ENCODE peak calls at places on chromosomes 13 and 19, in ten cellular contexts. One of them, this sample, is unnamed.

GRCh38 chr13:45875951-45876350 is 24.4 kb upstream of the SIAH3 start:
- DNase-seq in fibroblast of gingiva: no peak
- DNase-seq in brain microvascular endothelial cell: no peak
- DNase-seq in stimulated activated CD8-positive, alpha-beta memory T cell treated with anti-CD3 and anti-CD28 coated beads, Interleukin-7, amount 100 ng/mL, for 1 hour: no peak
- DNase-seq in NAMALWA: no peak
- DNase-seq in amniotic stem cell: no peak
- DNase-seq in T-helper 9 cell: no peak
- DNase-seq in WTC11: no peak
- DNase-seq in neuronal stem cell: no peak
- DNase-seq in GM13976: no peak
- DNase-seq in this sample: no peak

GRCh38 chr13:46577656-46578589 is 25.0 kb downstream of the LRCH1 start:
- DNase-seq in neuronal stem cell: no peak
- DNase-seq in GM13976: no peak
- DNase-seq in amniotic stem cell: no peak
- DNase-seq in T-helper 9 cell: no peak
- DNase-seq in NAMALWA: no peak
- DNase-seq in fibroblast of gingiva: peak
- DNase-seq in stimulated activated CD8-positive, alpha-beta memory T cell treated with anti-CD3 and anti-CD28 coated beads, Interleukin-7, amount 100 ng/mL, for 1 hour: no peak
- DNase-seq in brain microvascular endothelial cell: no peak
- DNase-seq in WTC11: no peak
- DNase-seq in this sample: no peak

GRCh38 chr19:11673608-11674041 is 65.1 kb downstream of the ZNF823 start:
- DNase-seq in T-helper 9 cell: no peak
- DNase-seq in GM13976: peak
- DNase-seq in amniotic stem cell: peak
- DNase-seq in fibroblast of gingiva: peak
- DNase-seq in brain microvascular endothelial cell: peak
- DNase-seq in NAMALWA: no peak
- DNase-seq in stimulated activated CD8-positive, alpha-beta memory T cell treated with anti-CD3 and anti-CD28 coated beads, Interleukin-7, amount 100 ng/mL, for 1 hour: no peak
- DNase-seq in neuronal stem cell: peak
- DNase-seq in WTC11: peak
- DNase-seq in this sample: peak

GRCh38 chr13:114099918-114100445 is 32.4 kb downstream of the RASA3 start:
- DNase-seq in amniotic stem cell: no peak
- DNase-seq in fibroblast of gingiva: peak
- DNase-seq in stimulated activated CD8-positive, alpha-beta memory T cell treated with anti-CD3 and anti-CD28 coated beads, Interleukin-7, amount 100 ng/mL, for 1 hour: no peak
- DNase-seq in NAMALWA: no peak
- DNase-seq in GM13976: no peak
- DNase-seq in WTC11: peak
- DNase-seq in brain microvascular endothelial cell: no peak
- DNase-seq in neuronal stem cell: no peak
- DNase-seq in T-helper 9 cell: no peak
- DNase-seq in this sample: no peak

GRCh38 chr13:64075543-64076271 is 2660.1 kb upstream of the PCDH20 start:
- DNase-seq in fibroblast of gingiva: no peak
- DNase-seq in neuronal stem cell: no peak
- DNase-seq in GM13976: no peak
- DNase-seq in WTC11: no peak
- DNase-seq in brain microvascular endothelial cell: no peak
- DNase-seq in T-helper 9 cell: no peak
- DNase-seq in stimulated activated CD8-positive, alpha-beta memory T cell treated with anti-CD3 and anti-CD28 coated beads, Interleukin-7, amount 100 ng/mL, for 1 hour: no peak
- DNase-seq in amniotic stem cell: no peak
- DNase-seq in NAMALWA: no peak
- DNase-seq in this sample: peak

GRCh38 chr13:42396501-42396900 is 124.5 kb downstream of the AKAP11 start:
- DNase-seq in brain microvascular endothelial cell: no peak
- DNase-seq in stimulated activated CD8-positive, alpha-beta memory T cell treated with anti-CD3 and anti-CD28 coated beads, Interleukin-7, amount 100 ng/mL, for 1 hour: peak
- DNase-seq in T-helper 9 cell: no peak
- DNase-seq in fibroblast of gingiva: no peak
- DNase-seq in GM13976: no peak
- DNase-seq in NAMALWA: no peak
- DNase-seq in WTC11: no peak
- DNase-seq in amniotic stem cell: no peak
- DNase-seq in neuronal stem cell: no peak
- DNase-seq in this sample: no peak

GRCh38 chr19:44796701-44797115 is 12.2 kb upstream of the BCAM start:
- DNase-seq in T-helper 9 cell: no peak
- DNase-seq in GM13976: peak
- DNase-seq in stimulated activated CD8-positive, alpha-beta memory T cell treated with anti-CD3 and anti-CD28 coated beads, Interleukin-7, amount 100 ng/mL, for 1 hour: no peak
- DNase-seq in WTC11: no peak
- DNase-seq in NAMALWA: no peak
- DNase-seq in amniotic stem cell: no peak
- DNase-seq in neuronal stem cell: no peak
- DNase-seq in fibroblast of gingiva: no peak
- DNase-seq in brain microvascular endothelial cell: no peak
- DNase-seq in this sample: no peak

GRCh38 chr19:5013761-5014160 is 44.8 kb downstream of the KDM4B start:
- DNase-seq in NAMALWA: no peak
- DNase-seq in neuronal stem cell: no peak
- DNase-seq in stimulated activated CD8-positive, alpha-beta memory T cell treated with anti-CD3 and anti-CD28 coated beads, Interleukin-7, amount 100 ng/mL, for 1 hour: no peak
- DNase-seq in T-helper 9 cell: no peak
- DNase-seq in WTC11: no peak
- DNase-seq in fibroblast of gingiva: no peak
- DNase-seq in amniotic stem cell: no peak
- DNase-seq in GM13976: no peak
- DNase-seq in brain microvascular endothelial cell: no peak
- DNase-seq in this sample: no peak

GRCh38 chr13:37960427-37960826 is 90.9 kb upstream of the TRPC4 start:
- DNase-seq in NAMALWA: peak
- DNase-seq in neuronal stem cell: no peak
- DNase-seq in GM13976: no peak
- DNase-seq in fibroblast of gingiva: no peak
- DNase-seq in brain microvascular endothelial cell: no peak
- DNase-seq in WTC11: no peak
- DNase-seq in T-helper 9 cell: no peak
- DNase-seq in amniotic stem cell: no peak
- DNase-seq in stimulated activated CD8-positive, alpha-beta memory T cell treated with anti-CD3 and anti-CD28 coated beads, Interleukin-7, amount 100 ng/mL, for 1 hour: no peak
- DNase-seq in this sample: no peak

GRCh38 chr13:84192125-84192524 is 309.9 kb upstream of the SLITRK1 start:
- DNase-seq in WTC11: no peak
- DNase-seq in amniotic stem cell: peak
- DNase-seq in T-helper 9 cell: no peak
- DNase-seq in brain microvascular endothelial cell: peak
- DNase-seq in fibroblast of gingiva: peak
- DNase-seq in NAMALWA: no peak
- DNase-seq in GM13976: no peak
- DNase-seq in neuronal stem cell: no peak
- DNase-seq in stimulated activated CD8-positive, alpha-beta memory T cell treated with anti-CD3 and anti-CD28 coated beads, Interleukin-7, amount 100 ng/mL, for 1 hour: no peak
- DNase-seq in this sample: peak

GRCh38 chr13:30486230-30487074 is 20.7 kb upstream of the HMGB1 start:
- DNase-seq in NAMALWA: no peak
- DNase-seq in T-helper 9 cell: no peak
- DNase-seq in brain microvascular endothelial cell: no peak
- DNase-seq in amniotic stem cell: no peak
- DNase-seq in WTC11: no peak
- DNase-seq in neuronal stem cell: no peak
- DNase-seq in stimulated activated CD8-positive, alpha-beta memory T cell treated with anti-CD3 and anti-CD28 coated beads, Interleukin-7, amount 100 ng/mL, for 1 hour: no peak
- DNase-seq in GM13976: no peak
- DNase-seq in fibroblast of gingiva: no peak
- DNase-seq in this sample: no peak

GRCh38 chr13:39481493-39481892 is 121.5 kb downstream of the LHFPL6 start:
- DNase-seq in GM13976: no peak
- DNase-seq in amniotic stem cell: no peak
- DNase-seq in stimulated activated CD8-positive, alpha-beta memory T cell treated with anti-CD3 and anti-CD28 coated beads, Interleukin-7, amount 100 ng/mL, for 1 hour: no peak
- DNase-seq in WTC11: no peak
- DNase-seq in T-helper 9 cell: no peak
- DNase-seq in NAMALWA: no peak
- DNase-seq in neuronal stem cell: no peak
- DNase-seq in brain microvascular endothelial cell: no peak
- DNase-seq in fibroblast of gingiva: no peak
- DNase-seq in this sample: no peak

GRCh38 chr19:53102701-53103140 is 501 bp downstream of the ZNF160 start:
- DNase-seq in WTC11: peak
- DNase-seq in brain microvascular endothelial cell: peak
- DNase-seq in T-helper 9 cell: peak
- DNase-seq in stimulated activated CD8-positive, alpha-beta memory T cell treated with anti-CD3 and anti-CD28 coated beads, Interleukin-7, amount 100 ng/mL, for 1 hour: no peak
- DNase-seq in NAMALWA: peak
- DNase-seq in fibroblast of gingiva: peak
- DNase-seq in GM13976: peak
- DNase-seq in neuronal stem cell: no peak
- DNase-seq in amniotic stem cell: no peak
- DNase-seq in this sample: peak

GRCh38 chr19:45917421-45918091 is 3.0 kb upstream of the NANOS2 start:
- DNase-seq in GM13976: no peak
- DNase-seq in brain microvascular endothelial cell: no peak
- DNase-seq in neuronal stem cell: no peak
- DNase-seq in amniotic stem cell: no peak
- DNase-seq in T-helper 9 cell: no peak
- DNase-seq in fibroblast of gingiva: no peak
- DNase-seq in NAMALWA: no peak
- DNase-seq in WTC11: no peak
- DNase-seq in stimulated activated CD8-positive, alpha-beta memory T cell treated with anti-CD3 and anti-CD28 coated beads, Interleukin-7, amount 100 ng/mL, for 1 hour: no peak
- DNase-seq in this sample: no peak

GRCh38 chr19:35167251-35168119 is 12.9 kb downstream of the FXYD5 start:
- DNase-seq in T-helper 9 cell: no peak
- DNase-seq in fibroblast of gingiva: no peak
- DNase-seq in brain microvascular endothelial cell: no peak
- DNase-seq in WTC11: no peak
- DNase-seq in amniotic stem cell: no peak
- DNase-seq in stimulated activated CD8-positive, alpha-beta memory T cell treated with anti-CD3 and anti-CD28 coated beads, Interleukin-7, amount 100 ng/mL, for 1 hour: no peak
- DNase-seq in GM13976: no peak
- DNase-seq in neuronal stem cell: no peak
- DNase-seq in NAMALWA: no peak
- DNase-seq in this sample: no peak

GRCh38 chr13:86397640-86398039 is 598.4 kb upstream of the SLITRK6 start:
- DNase-seq in GM13976: no peak
- DNase-seq in neuronal stem cell: no peak
- DNase-seq in fibroblast of gingiva: no peak
- DNase-seq in WTC11: no peak
- DNase-seq in brain microvascular endothelial cell: no peak
- DNase-seq in NAMALWA: no peak
- DNase-seq in amniotic stem cell: no peak
- DNase-seq in stimulated activated CD8-positive, alpha-beta memory T cell treated with anti-CD3 and anti-CD28 coated beads, Interleukin-7, amount 100 ng/mL, for 1 hour: no peak
- DNase-seq in T-helper 9 cell: no peak
- DNase-seq in this sample: no peak

GRCh38 chr13:43368003-43368402 is 344.6 kb downstream of the DNAJC15 start:
- DNase-seq in neuronal stem cell: no peak
- DNase-seq in WTC11: no peak
- DNase-seq in T-helper 9 cell: no peak
- DNase-seq in fibroblast of gingiva: peak
- DNase-seq in brain microvascular endothelial cell: peak
- DNase-seq in NAMALWA: peak
- DNase-seq in GM13976: peak
- DNase-seq in amniotic stem cell: no peak
- DNase-seq in stimulated activated CD8-positive, alpha-beta memory T cell treated with anti-CD3 and anti-CD28 coated beads, Interleukin-7, amount 100 ng/mL, for 1 hour: no peak
- DNase-seq in this sample: no peak

GRCh38 chr13:102596147-102597028 is at the start of gene TPP2:
- DNase-seq in NAMALWA: peak
- DNase-seq in GM13976: peak
- DNase-seq in stimulated activated CD8-positive, alpha-beta memory T cell treated with anti-CD3 and anti-CD28 coated beads, Interleukin-7, amount 100 ng/mL, for 1 hour: peak
- DNase-seq in neuronal stem cell: peak
- DNase-seq in T-helper 9 cell: peak
- DNase-seq in fibroblast of gingiva: peak
- DNase-seq in brain microvascular endothelial cell: peak
- DNase-seq in WTC11: peak
- DNase-seq in amniotic stem cell: peak
- DNase-seq in this sample: peak

GRCh38 chr19:18419699-18420460 is 682 bp downstream of the SSBP4 start:
- DNase-seq in stimulated activated CD8-positive, alpha-beta memory T cell treated with anti-CD3 and anti-CD28 coated beads, Interleukin-7, amount 100 ng/mL, for 1 hour: no peak
- DNase-seq in T-helper 9 cell: no peak
- DNase-seq in WTC11: no peak
- DNase-seq in GM13976: peak
- DNase-seq in amniotic stem cell: no peak
- DNase-seq in brain microvascular endothelial cell: no peak
- DNase-seq in NAMALWA: peak
- DNase-seq in fibroblast of gingiva: no peak
- DNase-seq in neuronal stem cell: no peak
- DNase-seq in this sample: no peak

GRCh38 chr19:17394891-17395415 is 957 bp upstream of the CCDC194 start:
- DNase-seq in stimulated activated CD8-positive, alpha-beta memory T cell treated with anti-CD3 and anti-CD28 coated beads, Interleukin-7, amount 100 ng/mL, for 1 hour: no peak
- DNase-seq in T-helper 9 cell: peak
- DNase-seq in NAMALWA: no peak
- DNase-seq in WTC11: peak
- DNase-seq in fibroblast of gingiva: peak
- DNase-seq in neuronal stem cell: no peak
- DNase-seq in brain microvascular endothelial cell: no peak
- DNase-seq in GM13976: peak
- DNase-seq in amniotic stem cell: peak
- DNase-seq in this sample: peak

GRCh38 chr19:3783660-3784584 is 2.3 kb downstream of the MATK start:
- DNase-seq in neuronal stem cell: no peak
- DNase-seq in amniotic stem cell: no peak
- DNase-seq in fibroblast of gingiva: no peak
- DNase-seq in GM13976: no peak
- DNase-seq in brain microvascular endothelial cell: no peak
- DNase-seq in T-helper 9 cell: peak
- DNase-seq in WTC11: peak
- DNase-seq in stimulated activated CD8-positive, alpha-beta memory T cell treated with anti-CD3 and anti-CD28 coated beads, Interleukin-7, amount 100 ng/mL, for 1 hour: no peak
- DNase-seq in NAMALWA: peak
- DNase-seq in this sample: no peak

GRCh38 chr19:19704836-19705235 is 28.1 kb downstream of the ZNF14 start:
- DNase-seq in brain microvascular endothelial cell: no peak
- DNase-seq in WTC11: no peak
- DNase-seq in fibroblast of gingiva: no peak
- DNase-seq in stimulated activated CD8-positive, alpha-beta memory T cell treated with anti-CD3 and anti-CD28 coated beads, Interleukin-7, amount 100 ng/mL, for 1 hour: no peak
- DNase-seq in amniotic stem cell: no peak
- DNase-seq in GM13976: no peak
- DNase-seq in T-helper 9 cell: no peak
- DNase-seq in neuronal stem cell: no peak
- DNase-seq in NAMALWA: no peak
- DNase-seq in this sample: no peak

GRCh38 chr19:17255150-17255621 is 9.4 kb downstream of the USHBP1 start:
- DNase-seq in NAMALWA: no peak
- DNase-seq in WTC11: no peak
- DNase-seq in GM13976: no peak
- DNase-seq in neuronal stem cell: no peak
- DNase-seq in T-helper 9 cell: no peak
- DNase-seq in amniotic stem cell: no peak
- DNase-seq in stimulated activated CD8-positive, alpha-beta memory T cell treated with anti-CD3 and anti-CD28 coated beads, Interleukin-7, amount 100 ng/mL, for 1 hour: no peak
- DNase-seq in brain microvascular endothelial cell: no peak
- DNase-seq in fibroblast of gingiva: no peak
- DNase-seq in this sample: no peak

GRCh38 chr19:15288146-15288963 is 44.0 kb downstream of the BRD4 start:
- DNase-seq in T-helper 9 cell: no peak
- DNase-seq in WTC11: no peak
- DNase-seq in fibroblast of gingiva: peak
- DNase-seq in stimulated activated CD8-positive, alpha-beta memory T cell treated with anti-CD3 and anti-CD28 coated beads, Interleukin-7, amount 100 ng/mL, for 1 hour: no peak
- DNase-seq in neuronal stem cell: no peak
- DNase-seq in amniotic stem cell: no peak
- DNase-seq in GM13976: no peak
- DNase-seq in brain microvascular endothelial cell: no peak
- DNase-seq in NAMALWA: peak
- DNase-seq in this sample: no peak

GRCh38 chr13:22214184-22214583 is 543.3 kb downstream of the FGF9 start:
- DNase-seq in brain microvascular endothelial cell: no peak
- DNase-seq in stimulated activated CD8-positive, alpha-beta memory T cell treated with anti-CD3 and anti-CD28 coated beads, Interleukin-7, amount 100 ng/mL, for 1 hour: no peak
- DNase-seq in T-helper 9 cell: no peak
- DNase-seq in WTC11: no peak
- DNase-seq in NAMALWA: no peak
- DNase-seq in neuronal stem cell: no peak
- DNase-seq in amniotic stem cell: no peak
- DNase-seq in fibroblast of gingiva: no peak
- DNase-seq in GM13976: no peak
- DNase-seq in this sample: no peak

GRCh38 chr19:35596366-35596999 is 10.5 kb downstream of the PMIS2 start:
- DNase-seq in neuronal stem cell: no peak
- DNase-seq in GM13976: peak
- DNase-seq in fibroblast of gingiva: no peak
- DNase-seq in stimulated activated CD8-positive, alpha-beta memory T cell treated with anti-CD3 and anti-CD28 coated beads, Interleukin-7, amount 100 ng/mL, for 1 hour: no peak
- DNase-seq in WTC11: no peak
- DNase-seq in amniotic stem cell: no peak
- DNase-seq in T-helper 9 cell: no peak
- DNase-seq in brain microvascular endothelial cell: no peak
- DNase-seq in NAMALWA: peak
- DNase-seq in this sample: peak

GRCh38 chr13:93476175-93476574 is 249.6 kb downstream of the GPC6 start:
- DNase-seq in WTC11: no peak
- DNase-seq in GM13976: no peak
- DNase-seq in NAMALWA: no peak
- DNase-seq in T-helper 9 cell: no peak
- DNase-seq in amniotic stem cell: no peak
- DNase-seq in fibroblast of gingiva: peak
- DNase-seq in stimulated activated CD8-positive, alpha-beta memory T cell treated with anti-CD3 and anti-CD28 coated beads, Interleukin-7, amount 100 ng/mL, for 1 hour: no peak
- DNase-seq in neuronal stem cell: no peak
- DNase-seq in brain microvascular endothelial cell: peak
- DNase-seq in this sample: no peak

GRCh38 chr19:45585158-45585577 is 566 bp upstream of the OPA3 start:
- DNase-seq in NAMALWA: no peak
- DNase-seq in amniotic stem cell: no peak
- DNase-seq in GM13976: no peak
- DNase-seq in neuronal stem cell: no peak
- DNase-seq in fibroblast of gingiva: no peak
- DNase-seq in T-helper 9 cell: no peak
- DNase-seq in brain microvascular endothelial cell: no peak
- DNase-seq in stimulated activated CD8-positive, alpha-beta memory T cell treated with anti-CD3 and anti-CD28 coated beads, Interleukin-7, amount 100 ng/mL, for 1 hour: no peak
- DNase-seq in WTC11: no peak
- DNase-seq in this sample: no peak

This sample was measured in H54.